ENCODE peak calls at places on chromosomes 12 and 14, in eight cellular contexts. Q is head of caudate nucleus; P is activated CD8-positive, alpha-beta memory T cell treated with anti-CD3 and anti-CD28 coated beads for 1 hour; F is right cardiac atrium; C is BJ; N is ureter; R is iris pigment epithelial cell; O is activated naive CD8-positive, alpha-beta T cell treated with anti-CD3 and anti-CD28 coated beads for 36 hours. I is an unnamed sample.
A peak's percentile ranks its signal among the peaks of the same experiment; 100 is the strongest.

GRCh38 chr12:107145397-107145796 is 52.0 kb upstream of the CRY1 start:
- DNase-seq in Q (no peak), P (no peak), F (no peak), C (no peak), N (no peak), R (peak; percentile 79), O (no peak), I (no peak)

GRCh38 chr14:64502476-64503183 is 1.0 kb downstream of the ZBTB25 start:
- DNase-seq in Q (peak; percentile 30), P (no peak), F (no peak), C (no peak), N (no peak), R (peak; percentile 38), O (peak; percentile 19), I (peak; percentile 29)

GRCh38 chr12:25997401-25997973 is 39.0 kb downstream of the RASSF8 start:
- DNase-seq in Q (no peak), P (no peak), F (no peak), C (peak; percentile 96), N (no peak), R (peak; percentile 93), O (no peak), I (no peak)

GRCh38 chr14:62039871-62040270 is 277.7 kb downstream of the SNAPC1 start:
- DNase-seq in Q (no peak), P (no peak), F (no peak), C (no peak), N (no peak), R (no peak), O (no peak), I (no peak)

GRCh38 chr14:41072776-41073175 is 533.9 kb upstream of the LRFN5 start:
- DNase-seq in Q (no peak), P (no peak), F (no peak), C (no peak), N (no peak), R (no peak), O (no peak), I (no peak)

GRCh38 chr12:58310828-58311273 is 369.5 kb downstream of the ATP23 start:
- DNase-seq in Q (no peak), P (no peak), F (no peak), C (peak; percentile 100), N (no peak), R (peak; percentile 99), O (no peak), I (no peak)

GRCh38 chr14:56310643-56311042 is 192.4 kb downstream of the PELI2 start:
- DNase-seq in Q (no peak), P (no peak), F (no peak), C (peak; percentile 16), N (no peak), R (peak; percentile 63), O (no peak), I (no peak)

GRCh38 chr14:29354446-29354845 is 573.2 kb downstream of the PRKD1 start:
- DNase-seq in Q (no peak), P (no peak), F (no peak), C (no peak), N (no peak), R (peak; percentile 7), O (no peak), I (no peak)

GRCh38 chr12:72136792-72137191 is 135.4 kb upstream of the TRHDE start:
- DNase-seq in Q (no peak), P (no peak), F (no peak), C (no peak), N (no peak), R (no peak), O (no peak), I (no peak)

GRCh38 chr12:125890983-125891382 is 825.7 kb downstream of the AACS start:
- DNase-seq in Q (no peak), P (no peak), F (no peak), C (no peak), N (no peak), R (peak; percentile 26), O (no peak), I (no peak)

GRCh38 chr12:11877869-11878780 is 192.6 kb upstream of the BCL2L14 start:
- DNase-seq in Q (peak; percentile 62), P (no peak), F (no peak), C (peak; percentile 28), N (no peak), R (peak; percentile 71), O (no peak), I (peak; percentile 53)

GRCh38 chr14:38743941-38744611 is 359.0 kb downstream of the SEC23A start:
- DNase-seq in Q (peak; percentile 26), P (no peak), F (no peak), C (no peak), N (no peak), R (no peak), O (no peak), I (no peak)